ENCODE peak calls at places on chromosomes 13 and 19, in ten cellular contexts. One of them, this sample, is unnamed.

GRCh38 chr19:23526302-23526701 is 131.0 kb upstream of the ZNF91 start:
- DNase-seq in lower leg skin: no peak
- DNase-seq in uterus: no peak
- DNase-seq in NB4: no peak
- DNase-seq in heart left ventricle: no peak
- DNase-seq in erythroblast: no peak
- DNase-seq in upper lobe of left lung: no peak
- DNase-seq in GM12892: no peak
- DNase-seq in transverse colon: no peak
- DNase-seq in GM12878: no peak
- DNase-seq in this sample: no peak

GRCh38 chr13:24301434-24301833 is 7.9 kb upstream of the C1QTNF9 start:
- DNase-seq in lower leg skin: no peak
- DNase-seq in uterus: no peak
- DNase-seq in NB4: no peak
- DNase-seq in heart left ventricle: no peak
- DNase-seq in erythroblast: no peak
- DNase-seq in upper lobe of left lung: no peak
- DNase-seq in GM12892: no peak
- DNase-seq in transverse colon: no peak
- DNase-seq in GM12878: no peak
- DNase-seq in this sample: no peak

GRCh38 chr19:33396701-33397535 is 23.4 kb downstream of the CEBPG start:
- DNase-seq in lower leg skin: no peak
- DNase-seq in uterus: no peak
- DNase-seq in NB4: no peak
- DNase-seq in heart left ventricle: peak
- DNase-seq in erythroblast: no peak
- DNase-seq in upper lobe of left lung: no peak
- DNase-seq in GM12892: no peak
- DNase-seq in transverse colon: no peak
- DNase-seq in GM12878: no peak
- DNase-seq in this sample: peak

GRCh38 chr13:99614465-99614885 is 113.2 kb downstream of the TM9SF2 start:
- DNase-seq in lower leg skin: no peak
- DNase-seq in uterus: no peak
- DNase-seq in NB4: peak
- DNase-seq in heart left ventricle: no peak
- DNase-seq in erythroblast: peak
- DNase-seq in upper lobe of left lung: peak
- DNase-seq in GM12892: no peak
- DNase-seq in transverse colon: peak
- DNase-seq in GM12878: no peak
- DNase-seq in this sample: peak

GRCh38 chr19:46115396-46116109 is 8.9 kb downstream of the IGFL3 start:
- DNase-seq in lower leg skin: no peak
- DNase-seq in uterus: peak
- DNase-seq in NB4: peak
- DNase-seq in heart left ventricle: no peak
- DNase-seq in erythroblast: no peak
- DNase-seq in upper lobe of left lung: no peak
- DNase-seq in GM12892: peak
- DNase-seq in transverse colon: no peak
- DNase-seq in GM12878: peak
- DNase-seq in this sample: no peak

GRCh38 chr19:20103091-20103501 is 25.3 kb downstream of the ZNF90 start:
- DNase-seq in lower leg skin: no peak
- DNase-seq in uterus: no peak
- DNase-seq in NB4: no peak
- DNase-seq in heart left ventricle: no peak
- DNase-seq in erythroblast: no peak
- DNase-seq in upper lobe of left lung: no peak
- DNase-seq in GM12892: no peak
- DNase-seq in transverse colon: no peak
- DNase-seq in GM12878: no peak
- DNase-seq in this sample: no peak

GRCh38 chr13:94020833-94021232 is 458.6 kb downstream of the DCT start:
- DNase-seq in lower leg skin: no peak
- DNase-seq in uterus: no peak
- DNase-seq in NB4: no peak
- DNase-seq in heart left ventricle: no peak
- DNase-seq in erythroblast: no peak
- DNase-seq in upper lobe of left lung: no peak
- DNase-seq in GM12892: no peak
- DNase-seq in transverse colon: no peak
- DNase-seq in GM12878: no peak
- DNase-seq in this sample: no peak

GRCh38 chr13:113863511-113864302 is at the start of gene GAS6:
- DNase-seq in lower leg skin: no peak
- DNase-seq in uterus: peak
- DNase-seq in NB4: no peak
- DNase-seq in heart left ventricle: peak
- DNase-seq in erythroblast: peak
- DNase-seq in upper lobe of left lung: no peak
- DNase-seq in GM12892: peak
- DNase-seq in transverse colon: peak
- DNase-seq in GM12878: no peak
- DNase-seq in this sample: peak

GRCh38 chr13:20772401-20773131 is 1.2 kb downstream of the EEF1AKMT1 start:
- DNase-seq in lower leg skin: no peak
- DNase-seq in uterus: no peak
- DNase-seq in NB4: peak
- DNase-seq in heart left ventricle: no peak
- DNase-seq in erythroblast: peak
- DNase-seq in upper lobe of left lung: no peak
- DNase-seq in GM12892: no peak
- DNase-seq in transverse colon: no peak
- DNase-seq in GM12878: no peak
- DNase-seq in this sample: no peak

GRCh38 chr13:113862766-113863510 is 938 bp downstream of the GAS6 start:
- DNase-seq in lower leg skin: no peak
- DNase-seq in uterus: no peak
- DNase-seq in NB4: no peak
- DNase-seq in heart left ventricle: peak
- DNase-seq in erythroblast: peak
- DNase-seq in upper lobe of left lung: peak
- DNase-seq in GM12892: peak
- DNase-seq in transverse colon: peak
- DNase-seq in GM12878: no peak
- DNase-seq in this sample: peak

GRCh38 chr13:68056816-68057710 is 826.9 kb upstream of the PCDH9 start:
- DNase-seq in lower leg skin: no peak
- DNase-seq in uterus: no peak
- DNase-seq in NB4: peak
- DNase-seq in heart left ventricle: no peak
- DNase-seq in erythroblast: peak
- DNase-seq in upper lobe of left lung: no peak
- DNase-seq in GM12892: no peak
- DNase-seq in transverse colon: peak
- DNase-seq in GM12878: no peak
- DNase-seq in this sample: peak

GRCh38 chr13:51946163-51946669 is 65.0 kb downstream of the ATP7B start:
- DNase-seq in lower leg skin: no peak
- DNase-seq in uterus: no peak
- DNase-seq in NB4: no peak
- DNase-seq in heart left ventricle: no peak
- DNase-seq in erythroblast: no peak
- DNase-seq in upper lobe of left lung: no peak
- DNase-seq in GM12892: no peak
- DNase-seq in transverse colon: no peak
- DNase-seq in GM12878: no peak
- DNase-seq in this sample: no peak

GRCh38 chr13:98226520-98226919 is 49.5 kb upstream of the RNF113B start:
- DNase-seq in lower leg skin: no peak
- DNase-seq in uterus: no peak
- DNase-seq in NB4: no peak
- DNase-seq in heart left ventricle: no peak
- DNase-seq in erythroblast: no peak
- DNase-seq in upper lobe of left lung: no peak
- DNase-seq in GM12892: no peak
- DNase-seq in transverse colon: no peak
- DNase-seq in GM12878: no peak
- DNase-seq in this sample: no peak

GRCh38 chr19:33569822-33570221 is 48.2 kb upstream of the PEPD start:
- DNase-seq in lower leg skin: no peak
- DNase-seq in uterus: no peak
- DNase-seq in NB4: no peak
- DNase-seq in heart left ventricle: no peak
- DNase-seq in erythroblast: no peak
- DNase-seq in upper lobe of left lung: no peak
- DNase-seq in GM12892: no peak
- DNase-seq in transverse colon: no peak
- DNase-seq in GM12878: no peak
- DNase-seq in this sample: no peak

GRCh38 chr19:31372245-31372781 is 23.1 kb upstream of the TSHZ3 start:
- DNase-seq in lower leg skin: no peak
- DNase-seq in uterus: no peak
- DNase-seq in NB4: no peak
- DNase-seq in heart left ventricle: no peak
- DNase-seq in erythroblast: no peak
- DNase-seq in upper lobe of left lung: no peak
- DNase-seq in GM12892: no peak
- DNase-seq in transverse colon: no peak
- DNase-seq in GM12878: no peak
- DNase-seq in this sample: no peak

GRCh38 chr19:50356691-50357177 is 8.7 kb downstream of the NAPSA start:
- DNase-seq in lower leg skin: no peak
- DNase-seq in uterus: no peak
- DNase-seq in NB4: no peak
- DNase-seq in heart left ventricle: no peak
- DNase-seq in erythroblast: no peak
- DNase-seq in upper lobe of left lung: no peak
- DNase-seq in GM12892: no peak
- DNase-seq in transverse colon: no peak
- DNase-seq in GM12878: no peak
- DNase-seq in this sample: no peak

GRCh38 chr19:50361290-50362029 is 4.0 kb downstream of the NAPSA start:
- DNase-seq in lower leg skin: no peak
- DNase-seq in uterus: no peak
- DNase-seq in NB4: no peak
- DNase-seq in heart left ventricle: no peak
- DNase-seq in erythroblast: no peak
- DNase-seq in upper lobe of left lung: peak
- DNase-seq in GM12892: no peak
- DNase-seq in transverse colon: no peak
- DNase-seq in GM12878: no peak
- DNase-seq in this sample: no peak

GRCh38 chr19:50358483-50359431 is 6.7 kb downstream of the NAPSA start:
- DNase-seq in lower leg skin: no peak
- DNase-seq in uterus: peak
- DNase-seq in NB4: no peak
- DNase-seq in heart left ventricle: peak
- DNase-seq in erythroblast: no peak
- DNase-seq in upper lobe of left lung: peak
- DNase-seq in GM12892: peak
- DNase-seq in transverse colon: peak
- DNase-seq in GM12878: peak
- DNase-seq in this sample: peak

GRCh38 chr19:50359432-50359818 is 6.0 kb downstream of the NAPSA start:
- DNase-seq in lower leg skin: no peak
- DNase-seq in uterus: no peak
- DNase-seq in NB4: no peak
- DNase-seq in heart left ventricle: no peak
- DNase-seq in erythroblast: no peak
- DNase-seq in upper lobe of left lung: no peak
- DNase-seq in GM12892: no peak
- DNase-seq in transverse colon: no peak
- DNase-seq in GM12878: no peak
- DNase-seq in this sample: no peak

GRCh38 chr19:50357178-50358100 is 8.0 kb downstream of the NAPSA start:
- DNase-seq in lower leg skin: peak
- DNase-seq in uterus: peak
- DNase-seq in NB4: peak
- DNase-seq in heart left ventricle: peak
- DNase-seq in erythroblast: peak
- DNase-seq in upper lobe of left lung: peak
- DNase-seq in GM12892: peak
- DNase-seq in transverse colon: peak
- DNase-seq in GM12878: peak
- DNase-seq in this sample: peak
- TF ChIP-seq POLR2A in lower leg skin: no peak
- TF ChIP-seq POLR2A in uterus: no peak
- TF ChIP-seq POLR2A in NB4: no peak
- TF ChIP-seq POLR2A in heart left ventricle: no peak
- TF ChIP-seq POLR2A in erythroblast: peak
- TF ChIP-seq POLR2A in upper lobe of left lung: no peak
- TF ChIP-seq POLR2A in GM12892: peak
- TF ChIP-seq POLR2A in transverse colon: peak
- TF ChIP-seq POLR2A in GM12878: peak
- TF ChIP-seq POLR2A in this sample: no peak

GRCh38 chr13:78258304-78258703 is 339.7 kb upstream of the EDNRB start:
- DNase-seq in lower leg skin: no peak
- DNase-seq in uterus: no peak
- DNase-seq in NB4: no peak
- DNase-seq in heart left ventricle: no peak
- DNase-seq in erythroblast: no peak
- DNase-seq in upper lobe of left lung: no peak
- DNase-seq in GM12892: no peak
- DNase-seq in transverse colon: no peak
- DNase-seq in GM12878: no peak
- DNase-seq in this sample: no peak
- TF ChIP-seq POLR2A in lower leg skin: no peak
- TF ChIP-seq POLR2A in uterus: no peak
- TF ChIP-seq POLR2A in NB4: no peak
- TF ChIP-seq POLR2A in heart left ventricle: no peak
- TF ChIP-seq POLR2A in erythroblast: no peak
- TF ChIP-seq POLR2A in upper lobe of left lung: no peak
- TF ChIP-seq POLR2A in GM12892: no peak
- TF ChIP-seq POLR2A in transverse colon: no peak
- TF ChIP-seq POLR2A in GM12878: no peak
- TF ChIP-seq POLR2A in this sample: no peak

GRCh38 chr19:35744688-35745327 is 410 bp downstream of the U2AF1L4 start:
- DNase-seq in lower leg skin: peak
- DNase-seq in uterus: peak
- DNase-seq in NB4: peak
- DNase-seq in heart left ventricle: peak
- DNase-seq in erythroblast: peak
- DNase-seq in upper lobe of left lung: peak
- DNase-seq in GM12892: peak
- DNase-seq in transverse colon: peak
- DNase-seq in GM12878: peak
- DNase-seq in this sample: peak
- TF ChIP-seq POLR2A in lower leg skin: no peak
- TF ChIP-seq POLR2A in uterus: no peak
- TF ChIP-seq POLR2A in NB4: peak
- TF ChIP-seq POLR2A in heart left ventricle: no peak
- TF ChIP-seq POLR2A in erythroblast: peak
- TF ChIP-seq POLR2A in upper lobe of left lung: no peak
- TF ChIP-seq POLR2A in GM12892: peak
- TF ChIP-seq POLR2A in transverse colon: no peak
- TF ChIP-seq POLR2A in GM12878: peak
- TF ChIP-seq POLR2A in this sample: no peak

DNA sequence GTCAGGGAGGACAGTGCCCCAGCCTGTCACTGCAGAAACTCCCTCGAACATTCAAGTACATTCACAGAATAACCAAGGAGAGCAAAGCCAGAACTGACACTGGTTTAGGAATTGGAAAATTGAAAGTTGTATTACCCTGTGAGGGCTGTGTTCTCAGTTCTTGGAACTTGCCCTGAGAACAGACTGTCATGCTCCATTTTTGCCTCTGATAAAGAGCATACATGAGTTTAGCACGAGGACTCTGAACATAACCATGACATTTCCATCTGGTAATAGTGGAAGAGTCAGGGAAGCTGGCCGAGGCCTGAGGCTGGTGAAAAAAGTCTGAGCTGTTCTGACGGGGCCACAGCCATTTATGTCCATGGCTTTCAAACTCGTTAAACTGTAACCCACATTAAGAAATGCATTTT is 15.2 kb upstream of the SLC25A30 start:
- DNase-seq in lower leg skin: no peak
- DNase-seq in uterus: no peak
- DNase-seq in NB4: no peak
- DNase-seq in heart left ventricle: no peak
- DNase-seq in erythroblast: no peak
- DNase-seq in upper lobe of left lung: no peak
- DNase-seq in GM12892: no peak
- DNase-seq in transverse colon: no peak
- DNase-seq in GM12878: no peak
- DNase-seq in this sample: peak
- TF ChIP-seq POLR2A in lower leg skin: no peak
- TF ChIP-seq POLR2A in uterus: no peak
- TF ChIP-seq POLR2A in NB4: no peak
- TF ChIP-seq POLR2A in heart left ventricle: no peak
- TF ChIP-seq POLR2A in erythroblast: no peak
- TF ChIP-seq POLR2A in upper lobe of left lung: no peak
- TF ChIP-seq POLR2A in GM12892: no peak
- TF ChIP-seq POLR2A in transverse colon: no peak
- TF ChIP-seq POLR2A in GM12878: no peak
- TF ChIP-seq POLR2A in this sample: peak

This sample was measured in right lobe of liver.